ENCODE peak calls at places on chromosomes 11 and 22, in six cellular contexts. Y is activated CD8-positive, alpha-beta T cell treated with anti-CD3 and anti-CD28 coated beads for 36 hours; O is BJ; M is sigmoid colon; W is epithelial cell of proximal tubule; I is adrenal gland. B is an unnamed sample.

GRCh38 chr11:130513132-130513531 is 64.7 kb downstream of the ADAMTS15 start:
- DNase-seq in Y (no peak), O (peak; percentile 63), M (peak; percentile 94), W (no peak), I (no peak), B (no peak)

GRCh38 chr11:71286701-71287643 is 34.6 kb upstream of the SHANK2 start:
- DNase-seq in Y (no peak), O (peak; percentile 97), M (peak; percentile 56), W (peak; percentile 84), I (no peak), B (peak; percentile 72)

GRCh38 chr11:94376841-94377240 is 24.4 kb downstream of the GPR83 start:
- DNase-seq in Y (no peak), O (no peak), M (no peak), W (no peak), I (no peak), B (no peak)

GRCh38 chr11:83287631-83288030 is 1.5 kb upstream of the CCDC90B start:
- DNase-seq in Y (no peak), O (no peak), M (no peak), W (no peak), I (no peak), B (no peak)

GRCh38 chr22:31036671-31037550 is 44.2 kb upstream of the SMTN start:
- DNase-seq in Y (no peak), O (peak; percentile 83), M (peak; percentile 90), W (no peak), I (no peak), B (no peak)

GRCh38 chr11:68959465-68960298 is 21.1 kb downstream of the MRGPRD start:
- DNase-seq in Y (no peak), O (no peak), M (no peak), W (no peak), I (no peak), B (peak; percentile 75)

GRCh38 chr11:39784873-39785272 is 1674.6 kb downstream of the LRRC4C start:
- DNase-seq in Y (no peak), O (no peak), M (no peak), W (no peak), I (no peak), B (peak; percentile 77)

GRCh38 chr11:20353829-20354434 is 9.6 kb upstream of the HTATIP2 start:
- DNase-seq in Y (peak; percentile 42), O (no peak), M (no peak), W (no peak), I (no peak), B (no peak)

DNA sequence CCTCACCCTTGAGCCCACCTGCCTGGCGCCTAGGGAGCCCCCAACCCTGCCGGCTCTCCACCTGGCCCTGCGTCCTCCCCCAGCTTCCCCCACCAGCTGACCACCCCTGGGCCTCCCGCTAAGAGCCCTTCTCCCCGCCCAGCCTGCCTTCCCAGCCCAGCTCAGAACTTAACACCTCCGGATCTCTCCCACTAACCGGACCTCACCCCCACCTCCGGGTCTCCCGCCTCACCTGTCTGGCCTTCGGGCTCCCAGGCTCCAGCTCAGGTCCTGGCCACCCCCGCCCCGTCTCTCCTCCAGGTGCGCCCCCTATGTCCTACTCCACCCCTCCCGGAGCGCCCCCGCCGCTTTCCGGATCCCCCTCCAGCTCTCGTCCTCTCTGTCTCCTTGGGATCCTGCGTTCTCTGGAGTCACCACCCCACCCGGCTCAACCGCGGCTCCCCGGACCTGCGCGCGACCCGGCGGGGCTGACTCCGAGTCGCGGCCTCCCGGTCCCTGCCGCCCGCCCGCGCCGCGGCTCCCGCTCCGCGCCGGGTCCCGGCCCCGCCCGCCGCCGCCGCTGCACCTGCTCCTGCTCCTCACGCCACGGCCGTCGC is at the start of gene KCNJ11:
- DNase-seq in Y (no peak), O (no peak), M (no peak), W (no peak), I (no peak), B (no peak)
- TF ChIP-seq CTCF in Y (no peak), O (peak; percentile 12), M (no peak), W (no peak), I (no peak), B (no peak)

DNA sequence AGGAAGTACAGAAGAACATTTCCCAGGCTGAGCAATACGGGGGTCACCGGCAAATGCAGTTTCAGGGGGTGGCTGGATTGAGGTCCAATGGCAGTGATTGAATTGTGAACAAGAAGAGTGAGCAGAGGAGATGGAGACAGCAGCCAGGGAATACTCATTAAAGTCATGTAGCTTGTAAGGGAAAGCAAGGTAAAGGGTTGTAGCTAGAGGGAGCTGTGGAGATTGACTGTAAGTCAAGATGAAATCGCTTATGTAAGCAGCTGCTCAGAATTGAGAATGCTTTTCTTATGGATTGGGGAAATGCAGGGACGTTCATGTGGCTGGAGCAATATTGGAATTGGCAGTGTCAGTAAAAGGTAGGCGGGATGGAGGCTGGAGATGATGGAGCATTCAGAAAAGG is 111.4 kb upstream of the TBCEL start:
- DNase-seq in Y (no peak), O (no peak), M (no peak), W (no peak), I (no peak), B (no peak)
- TF ChIP-seq CTCF in Y (no peak), O (peak; percentile 46), M (no peak), W (peak; percentile 58), I (peak; percentile 30), B (peak; percentile 72)

GRCh38 chr22:37058917-37059701 is 7.6 kb downstream of the KCTD17 start:
- DNase-seq in Y (no peak), O (no peak), M (no peak), W (no peak), I (no peak), B (no peak)
- TF ChIP-seq CTCF in Y (no peak), O (no peak), M (no peak), W (no peak), I (no peak), B (no peak)

GRCh38 chr11:121112498-121113455 is 11.7 kb downstream of the TECTA start:
- DNase-seq in Y (peak; percentile 57), O (no peak), M (peak; percentile 76), W (no peak), I (peak; percentile 51), B (no peak)
- TF ChIP-seq CTCF in Y (peak; percentile 63), O (peak; percentile 62), M (peak; percentile 53), W (peak; percentile 64), I (peak; percentile 77), B (peak; percentile 83)

B was measured in chondrocyte.